ENCODE peak calls at places on chromosomes 5 and 9, in nine cellular contexts. J, O, N, C, A, T, E, X and P are unnamed samples.

GRCh38 chr9:25350011-25350410 is 328.2 kb downstream of the TUSC1 start:
- DNase-seq in N (peak), J (no peak), E (no peak), C (no peak), X (no peak), T (no peak), O (no peak), A (no peak), P (no peak)

GRCh38 chr9:72006481-72006880 is 53.9 kb downstream of the C9orf57 start:
- DNase-seq in O (no peak), N (peak), T (no peak), X (no peak), A (no peak), J (no peak), E (no peak), C (no peak), P (no peak)

GRCh38 chr9:100626949-100627348 is 49.1 kb downstream of the CAVIN4 start:
- DNase-seq in E (no peak), X (no peak), T (no peak), A (no peak), N (no peak), J (no peak), O (no peak), C (no peak), P (no peak)

GRCh38 chr9:123380852-123381705 is 25.1 kb downstream of the CRB2 start:
- DNase-seq in C (no peak), T (peak), O (no peak), E (no peak), J (no peak), A (no peak), X (no peak), N (no peak), P (no peak)

GRCh38 chr9:127104465-127105311 is 17.7 kb downstream of the ANGPTL2 start:
- DNase-seq in T (peak), J (no peak), N (no peak), X (no peak), C (no peak), O (no peak), A (no peak), E (peak), P (no peak)

GRCh38 chr9:127452481-127453092 is 1.3 kb downstream of the LRSAM1 start:
- DNase-seq in E (peak), X (no peak), A (no peak), J (no peak), C (no peak), O (peak), T (peak), N (peak), P (peak)

GRCh38 chr5:39760385-39761198 is 335.8 kb upstream of the DAB2 start:
- DNase-seq in E (peak), J (no peak), A (no peak), X (no peak), O (no peak), T (peak), C (no peak), N (peak), P (no peak)

GRCh38 chr9:75108571-75108970 is 20.3 kb downstream of the OSTF1 start:
- DNase-seq in X (no peak), O (peak), J (no peak), N (peak), A (peak), C (peak), E (peak), T (peak), P (peak)

GRCh38 chr5:127586371-127586770 is 62.5 kb upstream of the CTXN3 start:
- DNase-seq in C (no peak), J (no peak), X (no peak), O (no peak), A (no peak), T (no peak), N (no peak), E (no peak), P (no peak)

GRCh38 chr5:106843812-106844416 is 826.8 kb downstream of the EFNA5 start:
- DNase-seq in N (peak), X (peak), J (no peak), A (no peak), C (no peak), T (no peak), E (no peak), O (no peak), P (no peak)

GRCh38 chr9:5510991-5511390 is 660 bp downstream of the PDCD1LG2 start:
- DNase-seq in E (no peak), A (no peak), C (no peak), N (no peak), O (no peak), T (no peak), X (no peak), J (no peak), P (no peak)

GRCh38 chr9:89850633-89851325 is 246.0 kb downstream of the GADD45G start:
- DNase-seq in O (peak), T (peak), J (no peak), E (peak), N (peak), A (peak), C (no peak), X (no peak), P (peak)

GRCh38 chr5:54689411-54690251 is 172.1 kb downstream of the SNX18 start:
- DNase-seq in T (no peak), C (no peak), N (no peak), J (no peak), O (no peak), A (no peak), E (no peak), X (no peak), P (no peak)

GRCh38 chr5:44885903-44886302 is 77.2 kb downstream of the MRPS30 start:
- DNase-seq in E (no peak), N (peak), C (no peak), X (no peak), A (no peak), T (no peak), O (no peak), J (no peak), P (no peak)

GRCh38 chr5:13660072-13660471 is 284.4 kb downstream of the DNAH5 start:
- DNase-seq in T (no peak), O (no peak), E (no peak), X (peak), N (peak), J (no peak), C (no peak), A (no peak), P (no peak)

GRCh38 chr9:95458666-95459065 is 58.1 kb downstream of the PTCH1 start:
- DNase-seq in E (no peak), T (no peak), C (no peak), J (no peak), X (no peak), O (no peak), N (no peak), A (no peak), P (no peak)

GRCh38 chr9:95455714-95456113 is 61.1 kb downstream of the PTCH1 start:
- DNase-seq in E (no peak), N (no peak), C (no peak), J (no peak), X (no peak), T (no peak), A (no peak), O (no peak), P (no peak)

GRCh38 chr9:95459867-95460626 is 56.7 kb downstream of the PTCH1 start:
- DNase-seq in A (no peak), J (no peak), O (no peak), T (no peak), E (no peak), N (no peak), C (no peak), X (no peak), P (no peak)

GRCh38 chr9:95459218-95459617 is 57.6 kb downstream of the PTCH1 start:
- DNase-seq in X (no peak), N (no peak), O (no peak), A (no peak), E (no peak), C (no peak), J (no peak), T (no peak), P (no peak)

GRCh38 chr9:95457769-95458168 is 59.0 kb downstream of the PTCH1 start:
- DNase-seq in C (no peak), T (no peak), N (no peak), E (no peak), A (no peak), X (peak), J (no peak), O (no peak), P (no peak)
- H3K27ac ChIP-seq in C (no peak), T (no peak), N (no peak), E (no peak), A (no peak), X (no peak), J (no peak), O (peak), P (no peak)

DNA sequence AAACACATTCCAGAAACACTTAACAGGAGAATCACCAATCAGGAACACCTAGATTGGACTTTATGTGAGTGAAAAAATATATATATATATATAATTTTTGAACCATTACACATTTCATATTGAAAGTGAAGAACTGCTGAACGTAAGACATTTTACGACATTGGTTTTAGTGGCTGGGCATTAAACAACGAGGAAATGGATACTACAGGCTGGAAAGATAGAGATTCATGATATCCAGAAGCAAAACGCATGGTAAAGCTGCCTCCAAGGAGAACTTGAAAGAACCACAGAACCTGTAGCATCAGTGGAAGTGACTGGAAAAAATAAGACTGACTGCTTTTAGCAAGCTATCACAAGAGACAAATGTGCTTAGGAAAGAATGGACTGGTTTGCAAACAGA is 13.2 kb upstream of the NDUFS4 start:
- DNase-seq in N (no peak), T (no peak), C (no peak), J (no peak), A (no peak), O (no peak), E (no peak), X (no peak), P (no peak)
- H3K27ac ChIP-seq in N (no peak), T (no peak), C (no peak), J (no peak), A (no peak), O (no peak), E (no peak), X (peak), P (no peak)

GRCh38 chr5:154478224-154478565 is at the start of gene HAND1:
- DNase-seq in J (no peak), X (peak), N (no peak), E (peak), A (no peak), T (peak), O (peak), C (peak), P (no peak)
- H3K27ac ChIP-seq in J (no peak), X (no peak), N (no peak), E (peak), A (no peak), T (no peak), O (no peak), C (no peak), P (no peak)

DNA sequence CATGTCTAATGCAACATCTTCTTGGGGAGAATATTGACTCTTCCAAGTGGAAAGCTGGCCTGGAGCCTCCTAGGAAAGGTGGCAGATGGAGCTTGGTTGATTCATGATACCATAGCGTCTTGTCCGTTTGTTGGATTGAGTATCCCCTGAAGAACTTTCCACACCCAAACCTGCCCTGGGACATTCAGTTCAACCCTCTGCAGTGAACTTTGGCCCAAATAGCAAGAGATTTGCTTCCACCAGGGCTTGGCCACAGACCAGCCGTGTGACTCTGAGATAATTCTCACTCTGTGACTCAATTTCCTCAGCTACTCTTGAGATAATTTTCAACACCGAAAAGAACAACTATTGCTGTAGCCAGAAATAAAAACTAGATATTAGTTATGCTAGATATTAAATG is 108.0 kb upstream of the RAD23B start:
- DNase-seq in N (no peak), X (no peak), O (peak), J (no peak), C (no peak), A (no peak), E (peak), T (peak), P (no peak)
- H3K27ac ChIP-seq in N (no peak), X (no peak), O (no peak), J (no peak), C (no peak), A (no peak), E (peak), T (peak), P (no peak)

GRCh38 chr5:135453613-135454012 is 1.5 kb upstream of the TIFAB start:
- DNase-seq in N (no peak), C (no peak), A (no peak), X (no peak), J (no peak), E (no peak), O (no peak), T (no peak), P (no peak)

GRCh38 chr5:135457424-135458071 is 5.4 kb upstream of the TIFAB start:
- DNase-seq in J (peak), E (peak), X (peak), T (peak), N (peak), O (peak), A (peak), C (peak), P (peak)

GRCh38 chr5:135454946-135455345 is 2.8 kb upstream of the TIFAB start:
- DNase-seq in O (no peak), J (no peak), T (no peak), X (no peak), E (no peak), N (no peak), A (no peak), C (no peak), P (no peak)

GRCh38 chr5:135456238-135457099 is 4.3 kb upstream of the TIFAB start:
- DNase-seq in X (no peak), T (peak), J (no peak), N (peak), A (peak), E (no peak), O (peak), C (peak), P (no peak)

DNA sequence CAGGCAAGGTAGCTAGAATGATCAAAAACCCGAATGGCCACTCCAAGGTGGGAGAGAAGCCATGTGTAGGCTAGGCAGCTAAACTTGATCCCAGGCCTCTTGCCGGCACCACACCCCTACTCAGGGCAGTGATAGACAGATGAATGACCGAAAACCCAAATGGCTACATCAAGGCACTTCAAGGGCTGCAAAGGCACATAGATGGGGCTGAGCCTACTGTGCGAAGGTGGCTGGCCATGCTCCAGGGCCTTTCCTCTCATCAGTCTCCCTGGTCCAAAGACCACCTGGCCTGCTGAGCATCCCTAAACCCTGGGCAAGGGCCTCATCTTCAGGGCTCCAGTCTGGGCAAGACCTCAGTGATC is 3.7 kb upstream of the TIFAB start:
- DNase-seq in C (no peak), J (no peak), O (no peak), A (peak), X (no peak), T (no peak), E (no peak), N (no peak), P (no peak)
- H3K27ac ChIP-seq in C (no peak), J (no peak), O (no peak), A (no peak), X (no peak), T (no peak), E (no peak), N (no peak), P (no peak)

GRCh38 chr5:173202266-173202875 is 32.6 kb downstream of the NKX2-5 start:
- DNase-seq in C (peak), N (no peak), X (peak), J (no peak), E (no peak), O (no peak), A (no peak), T (no peak), P (no peak)
- H3K27ac ChIP-seq in C (no peak), N (peak), X (no peak), J (no peak), E (no peak), O (no peak), A (no peak), T (no peak), P (no peak)

DNA sequence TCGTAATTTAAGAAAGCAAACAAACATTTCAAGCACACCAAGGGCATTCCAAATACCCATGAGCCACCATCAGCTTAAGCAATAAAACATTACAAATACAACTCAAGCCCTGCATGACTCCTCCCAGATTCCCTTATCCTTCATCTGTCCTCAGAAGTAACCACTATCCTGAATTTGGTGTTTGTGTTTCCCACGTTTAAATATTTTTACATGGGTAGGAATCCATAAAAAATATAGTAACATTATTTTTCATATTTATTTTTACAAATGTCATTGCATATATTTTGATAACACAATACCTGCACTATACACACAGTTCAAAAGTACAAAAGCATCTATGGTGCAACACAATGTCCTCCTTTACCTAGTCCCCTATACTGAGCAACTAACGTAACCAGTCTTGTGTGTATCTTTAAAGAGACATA is 6.4 kb downstream of the PRKAA1 start:
- DNase-seq in X (no peak), T (no peak), C (no peak), E (no peak), A (no peak), J (no peak), O (no peak), N (peak), P (no peak)
- H3K27ac ChIP-seq in X (no peak), T (no peak), C (no peak), E (no peak), A (no peak), J (no peak), O (no peak), N (peak), P (peak)

GRCh38 chr5:145838276-145838675 is 3.1 kb upstream of the PRELID2 start:
- DNase-seq in E (no peak), J (no peak), N (no peak), T (no peak), O (peak), X (peak), A (no peak), C (no peak), P (no peak)

GRCh38 chr5:145834554-145834916 is 607 bp downstream of the PRELID2 start:
- DNase-seq in N (no peak), A (no peak), X (no peak), C (no peak), T (no peak), O (no peak), E (no peak), J (no peak), P (no peak)

GRCh38 chr5:145834917-145835838 is at the start of gene PRELID2:
- DNase-seq in O (peak), J (peak), A (peak), X (peak), C (peak), E (peak), N (peak), T (peak), P (peak)

GRCh38 chr5:145833616-145834200 is 1.4 kb downstream of the PRELID2 start:
- DNase-seq in N (no peak), J (no peak), T (no peak), C (no peak), A (no peak), X (no peak), E (no peak), O (no peak), P (no peak)

DNA sequence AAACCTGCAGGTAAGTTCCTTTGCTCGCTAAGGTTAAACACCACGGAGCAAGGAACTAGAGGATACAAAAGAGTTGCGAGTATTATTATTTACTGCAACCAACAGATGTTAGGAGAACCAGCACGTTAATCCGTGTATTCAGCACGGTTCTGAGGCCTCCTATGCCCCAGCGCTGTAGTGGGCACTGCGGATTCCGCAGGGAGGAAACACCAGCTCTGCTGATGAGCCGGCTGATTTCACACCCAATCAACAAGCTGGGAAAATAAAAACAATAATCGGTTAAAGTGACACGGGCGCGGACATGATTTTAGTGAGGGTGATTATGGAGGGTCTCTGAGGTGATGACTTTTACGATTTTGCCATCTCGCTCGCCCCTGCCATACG is 689 bp upstream of the PRELID2 start:
- DNase-seq in T (no peak), E (no peak), O (no peak), X (peak), N (no peak), C (no peak), J (no peak), A (no peak), P (no peak)
- H3K27ac ChIP-seq in T (peak), E (peak), O (peak), X (no peak), N (peak), C (peak), J (no peak), A (peak), P (peak)

DNA sequence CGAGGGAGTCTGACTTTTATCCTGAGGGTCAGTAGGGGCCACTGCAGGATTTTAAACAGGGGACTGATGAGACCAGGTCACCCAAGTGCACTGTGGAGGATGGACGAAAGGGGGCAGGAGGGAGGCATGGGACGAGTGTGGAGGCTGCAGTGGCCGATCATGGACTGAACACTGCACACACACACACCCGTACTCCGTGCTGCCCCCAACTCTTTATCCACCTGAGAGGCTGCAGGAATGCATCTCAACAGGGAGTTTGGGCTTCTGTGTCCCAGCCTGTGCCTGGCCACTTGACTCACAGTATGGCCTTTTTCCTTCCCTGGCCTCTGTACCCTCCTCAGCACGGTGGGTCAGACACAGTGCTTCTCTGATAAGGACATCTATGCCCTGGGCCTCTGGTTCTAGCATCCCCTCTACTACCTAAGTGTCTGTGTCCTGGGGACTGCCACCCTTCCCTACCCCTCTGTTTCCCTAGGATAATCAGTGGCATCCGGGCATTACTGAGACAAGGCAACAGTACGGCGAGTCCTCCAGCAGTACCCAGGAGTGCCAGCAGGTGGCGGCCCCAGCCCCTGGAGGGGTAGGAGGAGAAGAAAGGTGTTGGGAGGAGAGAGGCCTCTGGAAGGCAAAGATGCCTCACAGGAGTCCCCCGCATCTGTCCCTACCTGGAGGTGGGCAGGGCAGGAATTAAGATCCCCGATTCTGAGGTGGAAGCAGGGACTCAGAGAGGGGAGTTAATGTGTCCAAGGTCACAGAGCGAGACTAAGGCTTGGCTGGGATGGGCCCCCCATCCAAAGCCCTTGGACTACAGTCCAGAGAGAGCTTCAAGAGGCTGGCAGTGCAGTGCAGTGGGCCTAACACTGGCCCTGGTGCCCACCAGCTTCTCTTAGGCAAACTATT is 5.1 kb upstream of the CDX1 start:
- DNase-seq in E (peak), X (peak), O (peak), A (peak), J (peak), N (peak), C (peak), T (peak), P (peak)
- H3K27ac ChIP-seq in E (peak), X (no peak), O (peak), A (peak), J (no peak), N (no peak), C (no peak), T (peak), P (no peak)